ENCODE peak calls at places on chromosomes 4 and X, in four cellular contexts. One of them, this sample, is unnamed.

GRCh38 chr4:39635023-39635422 is 3.6 kb downstream of the SMIM14 start:
- DNase-seq in occipital lobe: no peak
- DNase-seq in neural crest cell: no peak
- DNase-seq in activated CD4-positive, alpha-beta T cell treated with anti-CD3 and anti-CD28 coated beads for 1 hour: no peak
- DNase-seq in this sample: no peak

GRCh38 chr4:168796362-168797106 is 213.5 kb downstream of the CBR4 start:
- DNase-seq in occipital lobe: no peak
- DNase-seq in neural crest cell: no peak
- DNase-seq in activated CD4-positive, alpha-beta T cell treated with anti-CD3 and anti-CD28 coated beads for 1 hour: no peak
- DNase-seq in this sample: no peak

GRCh38 chr4:15893967-15894366 is 44.6 kb downstream of the FGFBP1 start:
- DNase-seq in occipital lobe: no peak
- DNase-seq in neural crest cell: no peak
- DNase-seq in activated CD4-positive, alpha-beta T cell treated with anti-CD3 and anti-CD28 coated beads for 1 hour: no peak
- DNase-seq in this sample: no peak

GRCh38 chr4:110550260-110550659 is 72.6 kb downstream of the PITX2 start:
- DNase-seq in occipital lobe: no peak
- DNase-seq in neural crest cell: no peak
- DNase-seq in activated CD4-positive, alpha-beta T cell treated with anti-CD3 and anti-CD28 coated beads for 1 hour: no peak
- DNase-seq in this sample: no peak

GRCh38 chr4:83179205-83179604 is 64.7 kb upstream of the PLAC8 start:
- DNase-seq in occipital lobe: no peak
- DNase-seq in neural crest cell: no peak
- DNase-seq in activated CD4-positive, alpha-beta T cell treated with anti-CD3 and anti-CD28 coated beads for 1 hour: no peak
- DNase-seq in this sample: no peak

GRCh38 chr4:151874328-151874727 is 113.5 kb upstream of the GATB start:
- DNase-seq in occipital lobe: no peak
- DNase-seq in neural crest cell: no peak
- DNase-seq in activated CD4-positive, alpha-beta T cell treated with anti-CD3 and anti-CD28 coated beads for 1 hour: no peak
- DNase-seq in this sample: no peak

GRCh38 chrX:94053575-94053974 is 379.6 kb downstream of the FAM133A start:
- DNase-seq in occipital lobe: no peak
- DNase-seq in neural crest cell: no peak
- DNase-seq in activated CD4-positive, alpha-beta T cell treated with anti-CD3 and anti-CD28 coated beads for 1 hour: no peak
- DNase-seq in this sample: no peak

GRCh38 chrX:130171446-130172126 is at the start of gene RAB33A:
- DNase-seq in occipital lobe: peak
- DNase-seq in neural crest cell: peak
- DNase-seq in activated CD4-positive, alpha-beta T cell treated with anti-CD3 and anti-CD28 coated beads for 1 hour: peak
- DNase-seq in this sample: peak

GRCh38 chrX:48465336-48465933 is 4.6 kb downstream of the SLC38A5 start:
- DNase-seq in occipital lobe: no peak
- DNase-seq in neural crest cell: no peak
- DNase-seq in activated CD4-positive, alpha-beta T cell treated with anti-CD3 and anti-CD28 coated beads for 1 hour: no peak
- DNase-seq in this sample: no peak

GRCh38 chrX:40262641-40263560 is 165.1 kb upstream of the BCOR start:
- DNase-seq in occipital lobe: no peak
- DNase-seq in neural crest cell: no peak
- DNase-seq in activated CD4-positive, alpha-beta T cell treated with anti-CD3 and anti-CD28 coated beads for 1 hour: no peak
- DNase-seq in this sample: no peak

GRCh38 chrX:136880003-136880451 is 498 bp downstream of the RBMX start:
- DNase-seq in occipital lobe: no peak
- DNase-seq in neural crest cell: peak
- DNase-seq in activated CD4-positive, alpha-beta T cell treated with anti-CD3 and anti-CD28 coated beads for 1 hour: peak
- DNase-seq in this sample: no peak

GRCh38 chrX:817759-818158 is 187.2 kb downstream of the SHOX start:
- DNase-seq in occipital lobe: no peak
- DNase-seq in neural crest cell: no peak
- DNase-seq in activated CD4-positive, alpha-beta T cell treated with anti-CD3 and anti-CD28 coated beads for 1 hour: no peak
- DNase-seq in this sample: no peak

GRCh38 chr4:122996350-122996749 is 74.0 kb upstream of the NUDT6 start:
- DNase-seq in occipital lobe: no peak
- DNase-seq in neural crest cell: no peak
- DNase-seq in activated CD4-positive, alpha-beta T cell treated with anti-CD3 and anti-CD28 coated beads for 1 hour: no peak
- DNase-seq in this sample: no peak

GRCh38 chrX:72001471-72001870 is 90.8 kb downstream of the NHSL2 start:
- DNase-seq in occipital lobe: no peak
- DNase-seq in neural crest cell: no peak
- DNase-seq in activated CD4-positive, alpha-beta T cell treated with anti-CD3 and anti-CD28 coated beads for 1 hour: no peak
- DNase-seq in this sample: no peak

GRCh38 chr4:145098675-145099037 is 545 bp downstream of the ABCE1 start:
- DNase-seq in occipital lobe: peak
- DNase-seq in neural crest cell: no peak
- DNase-seq in activated CD4-positive, alpha-beta T cell treated with anti-CD3 and anti-CD28 coated beads for 1 hour: peak
- DNase-seq in this sample: peak

GRCh38 chrX:69546978-69547377 is 42.9 kb downstream of the NALF2 start:
- DNase-seq in occipital lobe: no peak
- DNase-seq in neural crest cell: no peak
- DNase-seq in activated CD4-positive, alpha-beta T cell treated with anti-CD3 and anti-CD28 coated beads for 1 hour: no peak
- DNase-seq in this sample: no peak

GRCh38 chr4:96649536-96649935 is 809.6 kb downstream of the PDHA2 start:
- DNase-seq in occipital lobe: no peak
- DNase-seq in neural crest cell: no peak
- DNase-seq in activated CD4-positive, alpha-beta T cell treated with anti-CD3 and anti-CD28 coated beads for 1 hour: no peak
- DNase-seq in this sample: no peak

GRCh38 chr4:170374770-170375169 is 285.0 kb upstream of the AADAT start:
- DNase-seq in occipital lobe: no peak
- DNase-seq in neural crest cell: no peak
- DNase-seq in activated CD4-positive, alpha-beta T cell treated with anti-CD3 and anti-CD28 coated beads for 1 hour: no peak
- DNase-seq in this sample: no peak

GRCh38 chrX:15714529-15714928 is 23.5 kb upstream of the CA5B start:
- DNase-seq in occipital lobe: no peak
- DNase-seq in neural crest cell: no peak
- DNase-seq in activated CD4-positive, alpha-beta T cell treated with anti-CD3 and anti-CD28 coated beads for 1 hour: no peak
- DNase-seq in this sample: no peak

GRCh38 chr4:131603705-131604104 is 1545.4 kb upstream of the PCDH10 start:
- DNase-seq in occipital lobe: no peak
- DNase-seq in neural crest cell: no peak
- DNase-seq in activated CD4-positive, alpha-beta T cell treated with anti-CD3 and anti-CD28 coated beads for 1 hour: no peak
- DNase-seq in this sample: no peak

GRCh38 chrX:137483554-137483953 is 82.4 kb upstream of the ZIC3 start:
- DNase-seq in occipital lobe: no peak
- DNase-seq in neural crest cell: no peak
- DNase-seq in activated CD4-positive, alpha-beta T cell treated with anti-CD3 and anti-CD28 coated beads for 1 hour: no peak
- DNase-seq in this sample: no peak

GRCh38 chr4:675036-675804 is 878 bp downstream of the MYL5 start:
- DNase-seq in occipital lobe: no peak
- DNase-seq in neural crest cell: no peak
- DNase-seq in activated CD4-positive, alpha-beta T cell treated with anti-CD3 and anti-CD28 coated beads for 1 hour: no peak
- DNase-seq in this sample: no peak

GRCh38 chrX:51954592-51954991 is 61.2 kb downstream of the MAGED1 start:
- DNase-seq in occipital lobe: no peak
- DNase-seq in neural crest cell: no peak
- DNase-seq in activated CD4-positive, alpha-beta T cell treated with anti-CD3 and anti-CD28 coated beads for 1 hour: no peak
- DNase-seq in this sample: no peak

GRCh38 chrX:30241724-30242415 is at the start of gene MAGEB4:
- DNase-seq in occipital lobe: no peak
- DNase-seq in neural crest cell: no peak
- DNase-seq in activated CD4-positive, alpha-beta T cell treated with anti-CD3 and anti-CD28 coated beads for 1 hour: no peak
- DNase-seq in this sample: no peak

GRCh38 chrX:45007598-45007997 is 134.6 kb downstream of the KDM6A start:
- DNase-seq in occipital lobe: no peak
- DNase-seq in neural crest cell: no peak
- DNase-seq in activated CD4-positive, alpha-beta T cell treated with anti-CD3 and anti-CD28 coated beads for 1 hour: no peak
- DNase-seq in this sample: no peak

GRCh38 chrX:27444093-27444908 is 18.8 kb downstream of the PPP4R3C start:
- DNase-seq in occipital lobe: no peak
- DNase-seq in neural crest cell: no peak
- DNase-seq in activated CD4-positive, alpha-beta T cell treated with anti-CD3 and anti-CD28 coated beads for 1 hour: no peak
- DNase-seq in this sample: no peak

GRCh38 chrX:105150557-105150956 is 69.9 kb downstream of the TEX13A start:
- DNase-seq in occipital lobe: no peak
- DNase-seq in neural crest cell: no peak
- DNase-seq in activated CD4-positive, alpha-beta T cell treated with anti-CD3 and anti-CD28 coated beads for 1 hour: no peak
- DNase-seq in this sample: no peak

GRCh38 chrX:136762820-136763452 is 17.8 kb downstream of the ARHGEF6 start:
- DNase-seq in occipital lobe: no peak
- DNase-seq in neural crest cell: no peak
- DNase-seq in activated CD4-positive, alpha-beta T cell treated with anti-CD3 and anti-CD28 coated beads for 1 hour: no peak
- DNase-seq in this sample: no peak

GRCh38 chr4:20326977-20327376 is 75.3 kb downstream of the SLIT2 start:
- DNase-seq in occipital lobe: no peak
- DNase-seq in neural crest cell: no peak
- DNase-seq in activated CD4-positive, alpha-beta T cell treated with anti-CD3 and anti-CD28 coated beads for 1 hour: no peak
- DNase-seq in this sample: no peak

GRCh38 chr4:150098214-150098613 is 20.0 kb downstream of the DCLK2 start:
- DNase-seq in occipital lobe: no peak
- DNase-seq in neural crest cell: no peak
- DNase-seq in activated CD4-positive, alpha-beta T cell treated with anti-CD3 and anti-CD28 coated beads for 1 hour: no peak
- DNase-seq in this sample: no peak

GRCh38 chr4:94640151-94640550 is 117.6 kb upstream of the BMPR1B start:
- DNase-seq in occipital lobe: no peak
- DNase-seq in neural crest cell: no peak
- DNase-seq in activated CD4-positive, alpha-beta T cell treated with anti-CD3 and anti-CD28 coated beads for 1 hour: no peak
- DNase-seq in this sample: no peak